ENCODE peak calls at places on chromosomes 4 and X, in five cellular contexts. O, G, W, I and Y are unnamed samples.

GRCh38 chr4:186780291-186781031 is 56.8 kb upstream of the FAT1 start:
- DNase-seq in O (no peak), G (no peak), W (no peak), I (no peak), Y (no peak)

GRCh38 chrX:135596495-135596894 is 76.0 kb downstream of the INTS6L start:
- DNase-seq in O (peak), G (peak), W (peak), I (peak), Y (no peak)

GRCh38 chrX:109839694-109840358 is 106.8 kb upstream of the ACSL4 start:
- DNase-seq in O (peak), G (no peak), W (peak), I (peak), Y (no peak)

GRCh38 chr4:74764119-74764518 is 30.2 kb downstream of the BTC start:
- DNase-seq in O (no peak), G (no peak), W (no peak), I (no peak), Y (no peak)

GRCh38 chr4:84492737-84493091 is 6.4 kb downstream of the NKX6-1 start:
- DNase-seq in O (no peak), G (no peak), W (no peak), I (no peak), Y (no peak)

GRCh38 chrX:74422576-74423288 is 1.4 kb downstream of the SLC16A2 start:
- DNase-seq in O (no peak), G (peak), W (no peak), I (peak), Y (no peak)

GRCh38 chrX:34956915-34957314 is 14.3 kb downstream of the FAM47B start:
- DNase-seq in O (no peak), G (no peak), W (no peak), I (no peak), Y (no peak)

GRCh38 chr4:110634320-110635154 is 11.7 kb upstream of the PITX2 start:
- DNase-seq in O (no peak), G (no peak), W (no peak), I (no peak), Y (no peak)

GRCh38 chr4:142265536-142265935 is 580.6 kb downstream of the INPP4B start:
- DNase-seq in O (peak), G (no peak), W (no peak), I (no peak), Y (no peak)

GRCh38 chrX:118528089-118528753 is 32.6 kb downstream of the DOCK11 start:
- DNase-seq in O (no peak), G (no peak), W (no peak), I (no peak), Y (peak)

GRCh38 chr4:158411180-158411721 is 110.4 kb upstream of the RXFP1 start:
- DNase-seq in O (no peak), G (no peak), W (no peak), I (no peak), Y (no peak)

GRCh38 chrX:46642145-46642544 is 68.6 kb downstream of the CHST7 start:
- DNase-seq in O (no peak), G (peak), W (no peak), I (no peak), Y (no peak)

GRCh38 chr4:52659722-52660261 is 691 bp upstream of the USP46 start:
- DNase-seq in O (no peak), G (peak), W (peak), I (peak), Y (no peak)

GRCh38 chr4:142365386-142365785 is 480.7 kb downstream of the INPP4B start:
- DNase-seq in O (no peak), G (no peak), W (no peak), I (no peak), Y (no peak)

GRCh38 chr4:24564488-24564887 is 19.9 kb downstream of the DHX15 start:
- DNase-seq in O (no peak), G (no peak), W (no peak), I (no peak), Y (no peak)

GRCh38 chr4:142845293-142846070 is 619 bp downstream of the INPP4B start:
- DNase-seq in O (no peak), G (no peak), W (no peak), I (peak), Y (no peak)

GRCh38 chrX:1422135-1422465 is 30.2 kb upstream of the SLC25A6 start:
- DNase-seq in O (no peak), G (no peak), W (no peak), I (no peak), Y (no peak)

GRCh38 chr4:157992038-157992706 is 180.7 kb downstream of the GASK1B start:
- DNase-seq in O (peak), G (peak), W (peak), I (no peak), Y (no peak)

GRCh38 chrX:152907084-152907651 is 9.3 kb downstream of the ZNF185 start:
- DNase-seq in O (no peak), G (no peak), W (peak), I (no peak), Y (no peak)

GRCh38 chr4:140049924-140050681 is 103.9 kb downstream of the MAML3 start:
- DNase-seq in O (no peak), G (no peak), W (peak), I (peak), Y (no peak)

GRCh38 chr4:35252866-35253265 is 991.4 kb downstream of the ARAP2 start:
- DNase-seq in O (peak), G (no peak), W (no peak), I (no peak), Y (no peak)

GRCh38 chrX:96474357-96475125 is 210.1 kb upstream of the DIAPH2 start:
- DNase-seq in O (no peak), G (no peak), W (no peak), I (no peak), Y (no peak)

GRCh38 chr4:80841587-80842281 is 188.8 kb upstream of the BMP3 start:
- DNase-seq in O (no peak), G (no peak), W (no peak), I (no peak), Y (peak)

GRCh38 chr4:166308589-166308988 is 435.6 kb downstream of the TLL1 start:
- DNase-seq in O (no peak), G (no peak), W (no peak), I (no peak), Y (no peak)

GRCh38 chrX:132217203-132218073 is 1.8 kb downstream of the RAP2C start:
- DNase-seq in O (peak), G (peak), W (peak), I (peak), Y (peak)
- TF ChIP-seq SRF in O (no peak), G (no peak), W (no peak), I (no peak), Y (no peak)

GRCh38 chrX:134528936-134529335 is 69.0 kb downstream of the HPRT1 start:
- DNase-seq in O (no peak), G (no peak), W (no peak), I (no peak), Y (no peak)
- TF ChIP-seq SRF in O (no peak), G (no peak), W (no peak), I (no peak), Y (no peak)

DNA sequence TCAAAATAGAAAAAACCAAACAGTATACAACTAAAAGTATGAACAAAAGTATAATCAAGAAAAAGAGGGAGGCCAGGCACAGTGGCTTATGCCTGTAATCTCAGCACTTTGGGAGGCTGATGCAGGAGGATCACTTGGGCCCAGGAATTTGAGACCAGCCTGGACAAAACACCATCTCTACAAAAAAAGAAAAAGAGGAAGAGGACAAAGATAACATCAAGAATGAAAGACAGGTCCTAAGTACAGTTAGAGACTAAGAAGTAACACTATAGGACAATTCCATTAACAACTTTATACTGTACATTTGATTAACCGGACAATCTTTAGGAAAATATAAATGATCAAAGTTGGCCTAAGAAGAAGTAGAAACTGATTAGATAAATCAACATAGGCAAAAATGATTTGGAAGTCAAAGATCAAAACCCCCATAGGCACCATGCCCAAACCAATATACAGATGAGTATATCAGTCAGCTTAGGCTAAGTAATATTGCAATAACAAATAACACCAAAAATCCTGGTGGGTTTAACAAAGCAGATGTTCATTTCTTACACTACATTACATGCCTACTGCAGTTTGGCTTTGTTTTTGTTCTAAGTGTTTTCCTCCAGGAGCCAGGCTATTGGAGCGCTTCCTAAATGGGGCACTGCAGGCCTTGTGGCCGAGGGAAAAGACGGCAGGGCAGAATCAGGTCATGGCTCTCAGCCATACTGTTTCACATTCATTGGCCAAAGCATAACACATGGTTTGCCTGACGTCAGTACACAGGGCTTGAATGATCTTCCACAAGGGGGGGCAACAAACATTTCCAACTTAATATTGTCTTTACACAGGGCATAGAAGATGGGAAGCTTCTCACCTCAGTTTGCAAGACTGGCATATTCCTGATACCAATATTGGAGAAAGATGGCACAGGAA is 42.2 kb upstream of the HGFAC start:
- DNase-seq in O (peak), G (peak), W (peak), I (no peak), Y (no peak)
- TF ChIP-seq SRF in O (no peak), G (no peak), W (no peak), I (no peak), Y (no peak)

GRCh38 chr4:23374280-23374679 is 515.6 kb downstream of the PPARGC1A start:
- DNase-seq in O (no peak), G (no peak), W (no peak), I (no peak), Y (no peak)

GRCh38 chr4:23369331-23369730 is 520.5 kb downstream of the PPARGC1A start:
- DNase-seq in O (no peak), G (no peak), W (no peak), I (no peak), Y (no peak)

GRCh38 chr4:23368081-23368697 is 521.7 kb downstream of the PPARGC1A start:
- DNase-seq in O (no peak), G (peak), W (peak), I (peak), Y (no peak)

GRCh38 chr4:23373269-23373668 is 516.6 kb downstream of the PPARGC1A start:
- DNase-seq in O (no peak), G (no peak), W (peak), I (no peak), Y (no peak)
- TF ChIP-seq SRF in O (no peak), G (no peak), W (no peak), I (no peak), Y (no peak)

GRCh38 chrX:24332868-24333267 is 19.0 kb upstream of the SUPT20HL2 start:
- DNase-seq in O (no peak), G (no peak), W (no peak), I (no peak), Y (no peak)
- TF ChIP-seq SRF in O (no peak), G (no peak), W (no peak), I (no peak), Y (no peak)

GRCh38 chr4:156981262-156981661 is 9.7 kb upstream of the PDGFC start:
- DNase-seq in O (no peak), G (no peak), W (no peak), I (no peak), Y (no peak)

GRCh38 chr4:156977435-156978160 is 6.0 kb upstream of the PDGFC start:
- DNase-seq in O (no peak), G (no peak), W (no peak), I (no peak), Y (no peak)

GRCh38 chr4:156983366-156983765 is 11.8 kb upstream of the PDGFC start:
- DNase-seq in O (no peak), G (no peak), W (no peak), I (no peak), Y (no peak)
- TF ChIP-seq SRF in O (no peak), G (no peak), W (no peak), I (no peak), Y (no peak)

GRCh38 chrX:128460835-128461234 is 408.6 kb upstream of the ACTRT1 start:
- DNase-seq in O (no peak), G (no peak), W (no peak), I (no peak), Y (no peak)
- TF ChIP-seq SRF in O (no peak), G (no peak), W (no peak), I (no peak), Y (no peak)